ENCODE peak calls at places on chromosome 21, in four cellular contexts. One of them, this sample, is unnamed.
A peak's percentile ranks its signal among the peaks of the same experiment; 100 is the strongest.

GRCh38 chr21:33539612-33540011 is 2.3 kb downstream of the GART start:
- DNase-seq in H9: no peak
- DNase-seq in Caco-2: no peak
- DNase-seq in OCI-LY7: no peak
- DNase-seq in this sample: no peak

GRCh38 chr21:14403681-14404318 is 20.9 kb upstream of the HSPA13 start:
- DNase-seq in Caco-2: no peak
- DNase-seq in H9: no peak
- DNase-seq in OCI-LY7: peak; percentile 45
- DNase-seq in this sample: peak; percentile 29

GRCh38 chr21:35048183-35048601 is 910 bp downstream of the RUNX1 start:
- DNase-seq in H9: no peak
- DNase-seq in Caco-2: no peak
- DNase-seq in OCI-LY7: peak; percentile 58
- DNase-seq in this sample: no peak

GRCh38 chr21:38272215-38272614 is 15.4 kb downstream of the KCNJ15 start:
- DNase-seq in H9: no peak
- DNase-seq in OCI-LY7: no peak
- DNase-seq in Caco-2: no peak
- DNase-seq in this sample: no peak

GRCh38 chr21:38831526-38832467 is 26.1 kb downstream of the ETS2 start:
- DNase-seq in H9: no peak
- DNase-seq in Caco-2: peak; percentile 63
- DNase-seq in OCI-LY7: no peak
- DNase-seq in this sample: peak; percentile 55

GRCh38 chr21:20997633-20998455 is at the start of gene NCAM2:
- DNase-seq in Caco-2: no peak
- DNase-seq in OCI-LY7: no peak
- DNase-seq in H9: peak; percentile 83
- DNase-seq in this sample: peak; percentile 19

GRCh38 chr21:42737969-42738590 is 84.7 kb downstream of the PDE9A start:
- DNase-seq in Caco-2: no peak
- DNase-seq in H9: no peak
- DNase-seq in OCI-LY7: no peak
- DNase-seq in this sample: no peak

GRCh38 chr21:35324372-35325220 is 275.5 kb upstream of the RUNX1 start:
- DNase-seq in Caco-2: no peak
- DNase-seq in OCI-LY7: no peak
- DNase-seq in H9: no peak
- DNase-seq in this sample: no peak

GRCh38 chr21:44489962-44490361 is 34.7 kb downstream of the LRRC3 start:
- DNase-seq in Caco-2: no peak
- DNase-seq in H9: no peak
- DNase-seq in OCI-LY7: no peak
- DNase-seq in this sample: no peak
- TF ChIP-seq CTCF in Caco-2: no peak
- TF ChIP-seq CTCF in H9: peak; percentile 71
- TF ChIP-seq CTCF in OCI-LY7: peak; percentile 60
- TF ChIP-seq CTCF in this sample: no peak

DNA sequence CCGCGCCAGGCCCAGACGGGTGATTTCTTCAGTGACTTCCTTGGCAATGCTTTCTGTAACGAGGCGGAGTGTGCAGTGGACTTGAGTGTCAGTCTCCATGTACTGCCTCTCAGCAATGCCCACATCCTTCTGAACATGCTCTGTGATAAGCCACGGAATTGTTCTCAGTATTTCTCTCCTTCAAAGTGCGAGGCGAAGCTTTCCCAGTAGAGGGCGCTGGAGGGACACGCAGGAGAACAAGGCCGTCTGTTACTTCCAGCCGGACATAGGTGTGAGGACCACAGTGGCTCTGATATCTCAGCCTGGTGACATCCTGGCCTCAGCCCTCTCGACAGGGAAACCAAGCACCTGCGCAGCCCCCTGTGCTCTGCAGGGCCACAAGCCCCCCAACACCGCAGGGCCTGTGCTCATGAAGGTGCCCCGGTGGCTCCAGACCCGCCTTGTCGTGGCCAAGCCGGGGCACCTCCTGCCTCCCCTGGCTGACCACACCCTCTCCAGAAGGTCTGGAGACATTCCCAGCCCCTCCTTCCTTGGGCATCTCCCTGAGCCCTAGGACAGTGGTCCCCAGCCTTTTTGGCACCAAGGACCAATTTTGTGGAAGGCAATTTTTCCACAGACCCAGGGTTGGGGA is 46.1 kb upstream of the BACE2 start:
- DNase-seq in H9: peak; percentile 87
- DNase-seq in OCI-LY7: peak; percentile 60
- DNase-seq in Caco-2: peak; percentile 81
- DNase-seq in this sample: peak; percentile 47
- TF ChIP-seq CTCF in H9: peak; percentile 92
- TF ChIP-seq CTCF in OCI-LY7: peak; percentile 93
- TF ChIP-seq CTCF in Caco-2: peak; percentile 67
- TF ChIP-seq CTCF in this sample: peak; percentile 75

DNA sequence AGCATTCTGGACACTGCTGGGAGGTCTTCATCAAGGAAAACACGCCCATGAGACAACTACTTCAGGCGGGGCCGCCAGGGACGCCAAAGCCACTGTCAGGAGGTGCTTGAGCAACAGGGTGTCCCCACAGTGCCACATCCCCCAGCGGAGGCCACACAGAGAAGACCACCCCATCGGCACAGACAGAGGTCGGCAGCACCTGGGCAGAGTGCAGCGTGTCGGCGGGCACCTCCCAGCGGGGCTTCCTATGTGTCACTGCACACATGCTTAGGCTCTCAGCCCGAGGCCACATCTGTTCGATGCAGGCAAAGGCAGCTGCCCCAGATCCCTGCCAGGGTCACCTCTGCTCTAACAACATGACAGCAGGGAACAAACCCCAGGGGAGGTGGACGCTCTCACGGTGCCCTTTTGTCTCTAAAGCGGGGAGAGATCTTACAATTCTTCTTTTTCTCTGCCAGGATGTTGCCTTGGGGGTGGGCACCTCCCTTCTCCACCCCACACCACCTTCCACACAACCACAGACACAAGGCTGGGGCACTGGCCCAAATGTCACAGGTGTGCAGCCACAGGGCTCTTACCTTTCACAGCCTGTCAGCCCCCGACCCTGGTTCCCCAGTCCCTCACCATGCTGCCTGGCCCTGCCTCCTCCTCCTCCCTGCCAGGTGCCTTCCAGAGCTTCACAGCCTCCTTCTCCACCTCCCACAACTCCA is 4.2 kb downstream of the KRTAP10-8 start:
- DNase-seq in H9: no peak
- DNase-seq in OCI-LY7: no peak
- DNase-seq in Caco-2: no peak
- DNase-seq in this sample: no peak
- TF ChIP-seq CTCF in H9: no peak
- TF ChIP-seq CTCF in OCI-LY7: no peak
- TF ChIP-seq CTCF in Caco-2: no peak
- TF ChIP-seq CTCF in this sample: no peak

GRCh38 chr21:46287541-46287940 is 1.4 kb downstream of the YBEY start:
- DNase-seq in H9: no peak
- DNase-seq in OCI-LY7: no peak
- DNase-seq in Caco-2: no peak
- DNase-seq in this sample: no peak

GRCh38 chr21:46286668-46286982 is 483 bp downstream of the YBEY start:
- DNase-seq in H9: no peak
- DNase-seq in Caco-2: no peak
- DNase-seq in OCI-LY7: no peak
- DNase-seq in this sample: no peak

GRCh38 chr21:46285206-46285661 is at the start of gene MCM3AP:
- DNase-seq in Caco-2: no peak
- DNase-seq in OCI-LY7: no peak
- DNase-seq in H9: no peak
- DNase-seq in this sample: no peak

GRCh38 chr21:46284722-46285121 is 689 bp downstream of the MCM3AP start:
- DNase-seq in Caco-2: no peak
- DNase-seq in H9: no peak
- DNase-seq in OCI-LY7: no peak
- DNase-seq in this sample: no peak

GRCh38 chr21:46285761-46286667 is at the start of gene YBEY:
- DNase-seq in H9: peak; percentile 94
- DNase-seq in OCI-LY7: peak; percentile 92
- DNase-seq in Caco-2: peak; percentile 93
- DNase-seq in this sample: peak; percentile 97
- TF ChIP-seq CTCF in H9: peak; percentile 50
- TF ChIP-seq CTCF in OCI-LY7: peak; percentile 60
- TF ChIP-seq CTCF in Caco-2: peak; percentile 10
- TF ChIP-seq CTCF in this sample: peak; percentile 55

GRCh38 chr21:29939859-29940245 is at the start of gene GRIK1:
- DNase-seq in Caco-2: no peak
- DNase-seq in H9: peak; percentile 46
- DNase-seq in OCI-LY7: no peak
- DNase-seq in this sample: no peak

GRCh38 chr21:29942033-29942432 is 2.2 kb upstream of the GRIK1 start:
- DNase-seq in Caco-2: no peak
- DNase-seq in H9: no peak
- DNase-seq in OCI-LY7: no peak
- DNase-seq in this sample: no peak

GRCh38 chr21:29947119-29947518 is 7.3 kb upstream of the GRIK1 start:
- DNase-seq in Caco-2: no peak
- DNase-seq in H9: no peak
- DNase-seq in OCI-LY7: no peak
- DNase-seq in this sample: no peak

GRCh38 chr21:29940993-29941392 is 1.2 kb upstream of the GRIK1 start:
- DNase-seq in H9: no peak
- DNase-seq in Caco-2: no peak
- DNase-seq in OCI-LY7: no peak
- DNase-seq in this sample: no peak

GRCh38 chr21:29943885-29944284 is 4.1 kb upstream of the GRIK1 start:
- DNase-seq in Caco-2: no peak
- DNase-seq in H9: no peak
- DNase-seq in OCI-LY7: no peak
- DNase-seq in this sample: no peak
- TF ChIP-seq CTCF in Caco-2: peak; percentile 28
- TF ChIP-seq CTCF in H9: peak; percentile 63
- TF ChIP-seq CTCF in OCI-LY7: peak; percentile 37
- TF ChIP-seq CTCF in this sample: no peak

DNA sequence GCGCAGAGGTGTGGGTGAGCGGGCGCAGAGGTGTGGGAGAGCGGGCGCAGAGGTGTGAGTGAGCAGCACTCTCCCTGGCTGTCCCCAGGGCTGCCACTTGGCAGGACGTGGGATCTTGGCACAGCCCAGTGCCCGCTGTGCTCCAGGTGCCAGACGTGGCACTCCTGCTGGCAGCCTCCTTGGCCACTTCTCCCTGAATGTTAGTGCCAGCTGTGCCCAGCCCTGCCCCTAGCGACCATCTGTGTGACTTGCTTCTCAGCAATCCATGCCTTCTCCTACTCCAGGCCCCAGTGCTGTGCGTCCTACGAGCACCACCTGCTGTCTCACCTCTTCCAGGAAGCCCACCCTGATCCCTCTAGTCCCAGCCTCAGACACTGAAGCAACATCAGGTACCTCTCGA is 30.5 kb downstream of the KRTAP10-1 start:
- DNase-seq in OCI-LY7: peak; percentile 11
- DNase-seq in H9: no peak
- DNase-seq in Caco-2: no peak
- DNase-seq in this sample: no peak
- TF ChIP-seq CTCF in OCI-LY7: peak; percentile 42
- TF ChIP-seq CTCF in H9: no peak
- TF ChIP-seq CTCF in Caco-2: no peak
- TF ChIP-seq CTCF in this sample: no peak

GRCh38 chr21:17231124-17231523 is 281.7 kb upstream of the CXADR start:
- DNase-seq in OCI-LY7: no peak
- DNase-seq in Caco-2: no peak
- DNase-seq in H9: no peak
- DNase-seq in this sample: no peak
- TF ChIP-seq CTCF in OCI-LY7: peak; percentile 47
- TF ChIP-seq CTCF in Caco-2: no peak
- TF ChIP-seq CTCF in H9: no peak
- TF ChIP-seq CTCF in this sample: no peak